ENCODE peak calls at places on chromosomes 12 and 14, in six cellular contexts. D, I, Y, V, O and R are unnamed samples.

GRCh38 chr14:105084741-105085571 is 19.7 kb upstream of the GPR132 start:
- DNase-seq in D (no peak), I (no peak), Y (no peak), V (no peak), O (no peak), R (no peak)

GRCh38 chr12:99619389-99620158 is 28.0 kb upstream of the GARIN6 start:
- DNase-seq in D (peak), I (no peak), Y (no peak), V (peak), O (no peak), R (peak)

GRCh38 chr14:88463318-88463717 is 77.9 kb downstream of the SPATA7 start:
- DNase-seq in D (peak), I (no peak), Y (no peak), V (peak), O (no peak), R (no peak)

GRCh38 chr14:45253754-45254300 is 825 bp upstream of the MIS18BP1 start:
- DNase-seq in D (peak), I (peak), Y (no peak), V (peak), O (no peak), R (peak)

GRCh38 chr14:97874394-97874793 is 1077.2 kb downstream of the VRK1 start:
- DNase-seq in D (no peak), I (no peak), Y (no peak), V (no peak), O (no peak), R (no peak)

GRCh38 chr12:65634061-65634460 is 190.2 kb upstream of the HMGA2 start:
- DNase-seq in D (no peak), I (no peak), Y (no peak), V (no peak), O (no peak), R (no peak)

GRCh38 chr12:72491399-72491798 is 219.2 kb downstream of the TRHDE start:
- DNase-seq in D (peak), I (no peak), Y (peak), V (no peak), O (no peak), R (no peak)

GRCh38 chr14:68509188-68509953 is 283.5 kb downstream of the ZFP36L1 start:
- DNase-seq in D (no peak), I (no peak), Y (no peak), V (no peak), O (no peak), R (no peak)

GRCh38 chr14:51293149-51293925 is 53.3 kb downstream of the TMX1 start:
- DNase-seq in D (peak), I (peak), Y (no peak), V (peak), O (no peak), R (peak)

DNA sequence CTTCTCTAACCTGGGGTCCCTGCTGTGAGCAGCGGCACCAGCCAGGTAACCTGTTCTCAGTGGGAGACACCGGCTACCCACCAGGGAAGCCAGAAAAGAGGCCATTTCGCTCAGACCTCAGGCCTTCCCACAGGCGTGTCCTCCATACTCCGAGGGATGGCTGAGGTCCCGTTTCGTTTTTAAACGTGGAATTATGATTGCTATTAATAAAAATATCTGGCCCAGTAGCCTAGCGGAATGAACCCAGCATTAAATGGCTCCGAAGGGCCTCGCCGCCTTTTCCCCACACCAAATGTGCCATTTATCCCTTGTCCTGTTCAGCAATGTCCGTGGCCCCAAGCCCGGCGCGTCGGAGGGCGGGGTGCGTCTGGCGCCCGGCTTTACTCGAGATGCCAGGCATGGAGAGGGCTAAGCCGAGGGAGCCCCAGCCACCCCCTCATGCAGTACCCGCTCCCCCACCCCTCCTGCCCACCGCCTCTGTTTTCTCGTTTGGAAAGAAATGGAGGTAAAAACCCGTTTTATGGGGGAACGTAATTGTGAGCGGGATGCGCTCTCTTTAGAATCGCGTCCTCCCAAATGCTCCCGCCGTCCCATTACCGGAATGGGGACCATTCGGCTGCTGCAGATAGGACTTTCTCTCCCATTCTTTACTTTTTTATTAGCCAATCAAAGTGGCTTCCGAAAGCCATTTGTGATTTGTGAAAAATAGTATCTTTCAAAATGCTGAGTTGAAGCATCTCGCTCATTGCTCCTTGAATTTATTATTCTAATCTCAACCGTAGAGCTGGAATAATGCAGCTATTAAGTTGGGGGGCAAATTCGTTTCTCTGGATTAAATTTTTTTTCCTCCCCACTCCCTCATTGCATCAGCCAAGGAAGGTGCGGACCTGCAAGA is 5.8 kb downstream of the HOXC8 start:
- DNase-seq in D (no peak), I (no peak), Y (no peak), V (no peak), O (no peak), R (no peak)
- H3K4me3 ChIP-seq in D (peak), I (peak), Y (peak), V (no peak), O (no peak), R (no peak)

DNA sequence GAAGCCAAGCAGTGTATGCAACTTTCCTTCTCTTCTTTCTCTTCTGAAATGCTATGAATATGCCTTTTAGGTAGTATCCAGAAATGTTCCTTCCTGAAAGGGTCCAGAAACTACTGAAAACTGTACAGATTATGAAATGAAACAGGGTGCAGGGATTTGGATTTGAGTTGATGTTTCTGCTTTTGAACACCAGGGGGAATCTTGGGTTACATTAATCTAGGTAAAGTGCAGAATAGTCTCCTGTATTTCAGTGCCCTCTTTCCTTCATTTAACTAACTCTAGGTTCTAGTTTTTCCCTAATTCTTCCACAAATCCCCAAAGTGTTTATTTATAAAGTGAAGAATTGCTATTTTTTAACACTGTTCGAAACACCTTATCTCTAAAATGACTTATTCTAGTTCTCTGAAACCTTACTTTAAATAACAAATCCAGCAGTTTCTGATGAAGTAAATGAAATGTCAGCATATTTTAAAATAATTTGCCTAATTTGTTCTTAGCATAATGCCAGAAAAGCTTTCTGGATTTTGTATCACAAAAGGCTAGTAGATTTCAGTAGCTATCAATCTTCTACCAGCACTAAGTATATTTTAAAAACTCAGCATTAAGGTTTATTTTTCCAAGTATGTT is 111.9 kb downstream of the LRRK2 start:
- DNase-seq in D (peak), I (no peak), Y (no peak), V (peak), O (no peak), R (no peak)
- H3K4me3 ChIP-seq in D (no peak), I (no peak), Y (no peak), V (no peak), O (no peak), R (no peak)

GRCh38 chr14:76719664-76720063 is 41.6 kb upstream of the VASH1 start:
- DNase-seq in D (no peak), I (no peak), Y (no peak), V (no peak), O (no peak), R (no peak)
- H3K4me3 ChIP-seq in D (no peak), I (no peak), Y (no peak), V (no peak), O (no peak), R (no peak)

GRCh38 chr14:32933943-32934890 is 4.5 kb upstream of the NPAS3 start:
- DNase-seq in D (peak), I (no peak), Y (no peak), V (peak), O (no peak), R (peak)
- H3K4me3 ChIP-seq in D (peak), I (peak), Y (peak), V (peak), O (no peak), R (peak)

DNA sequence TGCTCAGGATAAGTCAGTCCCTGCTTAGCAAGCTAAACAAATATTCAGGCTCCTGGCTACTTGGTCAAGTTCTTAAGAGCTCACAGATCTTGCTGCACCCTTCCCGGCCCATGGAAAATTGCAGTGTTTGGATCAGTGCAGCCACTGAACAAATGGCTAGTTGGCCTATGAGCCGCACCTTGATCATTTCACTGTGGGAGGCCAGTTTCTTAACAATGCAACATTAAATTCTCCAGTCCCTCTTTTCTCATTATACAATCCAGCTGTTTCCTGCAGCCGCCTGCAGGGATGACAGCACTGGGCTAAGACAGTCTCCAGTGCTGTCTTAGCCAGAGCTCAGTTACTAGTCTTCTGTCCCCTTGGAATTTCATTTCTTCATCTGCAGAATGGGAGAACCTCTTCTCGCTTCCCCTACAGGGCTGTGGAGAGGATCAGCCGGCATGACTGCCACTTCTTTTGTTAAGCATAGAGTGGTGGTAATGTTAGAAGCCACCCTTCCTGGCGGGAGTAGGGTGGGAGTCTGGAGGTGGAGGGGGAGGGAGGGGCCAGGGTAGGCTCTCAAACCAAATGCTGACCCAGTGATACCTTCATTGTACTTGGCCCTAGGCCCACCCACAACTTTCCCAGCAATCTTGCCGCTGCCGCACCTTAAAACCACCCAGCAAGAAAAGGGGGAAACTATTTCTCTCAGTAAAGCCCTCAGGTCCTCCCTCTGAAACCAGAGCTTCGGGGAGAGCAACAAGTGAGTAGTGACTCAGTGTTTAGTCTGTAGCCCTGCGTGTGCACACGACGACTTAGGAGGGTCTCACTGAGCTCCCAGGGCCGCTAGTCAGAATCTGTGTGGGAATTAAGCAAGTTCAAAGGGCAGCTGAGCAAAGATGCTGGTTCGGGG is 145.7 kb downstream of the NUAK1 start:
- DNase-seq in D (no peak), I (no peak), Y (no peak), V (peak), O (no peak), R (peak)
- H3K4me3 ChIP-seq in D (no peak), I (no peak), Y (no peak), V (no peak), O (no peak), R (no peak)

GRCh38 chr14:23153891-23154796 is 29.3 kb downstream of the SLC7A8 start:
- DNase-seq in D (peak), I (peak), Y (peak), V (peak), O (peak), R (peak)
- H3K4me3 ChIP-seq in D (peak), I (peak), Y (no peak), V (no peak), O (peak), R (no peak)

GRCh38 chr14:23035303-23036164 is 834 bp upstream of the PSMB5 start:
- DNase-seq in D (no peak), I (no peak), Y (no peak), V (no peak), O (no peak), R (no peak)
- H3K4me3 ChIP-seq in D (peak), I (peak), Y (peak), V (peak), O (no peak), R (peak)

DNA sequence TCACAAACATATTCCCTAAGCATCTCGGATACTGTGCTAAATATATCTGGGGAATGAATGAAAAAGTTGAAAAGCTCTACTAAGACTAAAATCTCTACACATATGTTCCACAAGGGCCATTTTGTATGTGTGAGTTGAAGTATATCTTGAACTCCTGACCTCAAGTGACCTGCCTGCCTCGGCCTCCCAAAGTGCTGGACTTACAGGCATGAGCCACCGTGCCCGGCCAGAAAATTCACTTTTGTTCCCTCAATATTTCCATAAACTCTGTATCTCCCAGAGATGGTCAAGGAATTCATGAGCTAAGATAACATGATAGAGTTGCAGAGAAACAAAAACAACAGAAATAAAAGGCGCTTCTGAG is 1.5 kb upstream of the TUBA1C start:
- DNase-seq in D (no peak), I (no peak), Y (no peak), V (no peak), O (no peak), R (no peak)
- H3K4me3 ChIP-seq in D (peak), I (no peak), Y (no peak), V (no peak), O (no peak), R (no peak)